ENCODE peak calls at places on chromosomes 7 and 10, in four cellular contexts. G, C, M and L are unnamed samples. For H3K4me1, the result is how much of the 10 kb centered on the place peaks cover.

GRCh38 chr10:90394306-90394705 is 463.5 kb downstream of the HTR7 start:
- DNase-seq in M (no peak), C (peak), G (no peak), L (peak)

GRCh38 chr7:28067171-28067570 is 113.4 kb downstream of the JAZF1 start:
- DNase-seq in C (no peak), M (no peak), G (no peak), L (no peak)

GRCh38 chr10:73991846-73992245 is 6.1 kb upstream of the VCL start:
- DNase-seq in C (no peak), G (no peak), M (no peak), L (no peak)

GRCh38 chr7:117784315-117784714 is 88.9 kb downstream of the CTTNBP2 start:
- DNase-seq in G (no peak), M (no peak), C (no peak), L (no peak)

GRCh38 chr10:68829494-68829893 is 2.2 kb downstream of the STOX1 start:
- DNase-seq in M (no peak), G (no peak), C (no peak), L (no peak)

GRCh38 chr7:122416316-122416925 is 111.9 kb upstream of the FEZF1 start:
- DNase-seq in C (no peak), M (no peak), G (no peak), L (no peak)

GRCh38 chr7:28102778-28103177 is 77.8 kb downstream of the JAZF1 start:
- DNase-seq in C (peak), G (peak), M (no peak), L (no peak)

GRCh38 chr7:98241674-98242241 is 10.3 kb downstream of the TECPR1 start:
- DNase-seq in G (no peak), C (no peak), M (no peak), L (no peak)

GRCh38 chr10:21290499-21291160 is 234.9 kb downstream of the SKIDA1 start:
- DNase-seq in C (no peak), G (no peak), M (no peak), L (no peak)

GRCh38 chr7:111076205-111076604 is 14.7 kb upstream of the LRRN3 start:
- DNase-seq in C (no peak), M (no peak), G (peak), L (no peak)

GRCh38 chr7:100781255-100781654 is 46.1 kb downstream of the EPHB4 start:
- DNase-seq in M (no peak), C (no peak), G (no peak), L (no peak)

GRCh38 chr10:109701583-109702215 is 221.6 kb downstream of the XPNPEP1 start:
- DNase-seq in M (no peak), C (no peak), G (no peak), L (no peak)

GRCh38 chr7:42922017-42922753 is 9.8 kb downstream of the PSMA2 start:
- DNase-seq in M (no peak), G (no peak), C (no peak), L (no peak)

GRCh38 chr10:21080246-21080645 is 183.1 kb upstream of the NEBL start:
- DNase-seq in C (no peak), G (no peak), M (no peak), L (no peak)

GRCh38 chr7:148397555-148397954 is 193.0 kb upstream of the C7orf33 start:
- DNase-seq in C (no peak), M (no peak), G (no peak), L (no peak)

GRCh38 chr7:115350764-115351163 is 428.9 kb downstream of the MDFIC start:
- DNase-seq in G (peak), C (no peak), M (no peak), L (no peak)

GRCh38 chr7:142632291-142633134 is 116.8 kb upstream of the PRSS1 start:
- DNase-seq in G (peak), M (peak), C (peak), L (peak)

GRCh38 chr10:128125416-128125943 is 743 bp downstream of the MKI67 start:
- DNase-seq in G (no peak), M (no peak), C (peak), L (no peak)

GRCh38 chr7:28688651-28689050 is 269.5 kb downstream of the TRIL start:
- DNase-seq in G (peak), M (no peak), C (no peak), L (no peak)

GRCh38 chr7:108308913-108309312 is 147.3 kb downstream of the NRCAM start:
- DNase-seq in G (no peak), M (no peak), C (peak), L (no peak)

GRCh38 chr10:59036311-59037017 is 140.0 kb upstream of the PHYHIPL start:
- DNase-seq in C (no peak), G (no peak), M (no peak), L (no peak)

GRCh38 chr7:87600130-87601124 is at the start of gene ABCB1:
- DNase-seq in G (peak), M (peak), C (peak), L (peak)

GRCh38 chr10:128078136-128078969 is 47.9 kb downstream of the MKI67 start:
- DNase-seq in M (peak), G (peak), C (peak), L (peak)

GRCh38 chr7:43439631-43440401 is 143.1 kb upstream of the STK17A start:
- DNase-seq in G (peak), C (peak), M (peak), L (peak)

GRCh38 chr10:90162464-90162863 is 461.1 kb downstream of the KIF20B start:
- DNase-seq in C (no peak), M (no peak), G (peak), L (no peak)

GRCh38 chr7:88020953-88021650 is 87.1 kb downstream of the ADAM22 start:
- DNase-seq in G (no peak), M (no peak), C (no peak), L (no peak)

GRCh38 chr10:12381536-12382156 is 32.3 kb downstream of the CAMK1D start:
- DNase-seq in G (no peak), C (no peak), M (no peak), L (no peak)

GRCh38 chr7:128833939-128834310 is 3.7 kb downstream of the FLNC start:
- DNase-seq in C (peak), M (no peak), G (no peak), L (no peak)

GRCh38 chr7:100890640-100891521 is 1.4 kb upstream of the UFSP1 start:
- DNase-seq in C (no peak), G (no peak), M (no peak), L (peak)

GRCh38 chr7:144777005-144777814 is 58.6 kb downstream of the TPK1 start:
- DNase-seq in C (no peak), M (no peak), G (no peak), L (no peak)

GRCh38 chr7:14851610-14852009 is 50.9 kb downstream of the DGKB start:
- DNase-seq in G (peak), M (no peak), C (no peak), L (no peak)

GRCh38 chr7:959271-959670 is 4.8 kb upstream of the ADAP1 start:
- DNase-seq in C (no peak), M (no peak), G (no peak), L (peak)

GRCh38 chr10:4839353-4839752 is 13.3 kb downstream of the AKR1E2 start:
- DNase-seq in G (no peak), C (no peak), M (no peak), L (no peak)

GRCh38 chr10:4838743-4839142 is 12.7 kb downstream of the AKR1E2 start:
- DNase-seq in M (no peak), C (no peak), G (no peak), L (no peak)

GRCh38 chr10:4837551-4837950 is 11.5 kb downstream of the AKR1E2 start:
- DNase-seq in M (no peak), G (no peak), C (no peak), L (no peak)

GRCh38 chr10:4843525-4844180 is 17.6 kb downstream of the AKR1E2 start:
- DNase-seq in C (no peak), M (no peak), G (no peak), L (no peak)

GRCh38 chr10:4840151-4840550 is 14.1 kb downstream of the AKR1E2 start:
- DNase-seq in M (no peak), C (no peak), G (no peak), L (no peak)
- H4K5ac ChIP-seq in M (no peak), C (no peak), G (no peak), L (no peak)

GRCh38 chr7:153835712-153836265 is 216.4 kb upstream of the DPP6 start:
- DNase-seq in C (no peak), G (no peak), M (no peak), L (no peak)
- H3K4me1 ChIP-seq in C (under half), G (under half), M (under half), L (under half)

GRCh38 chr7:132569884-132570614 is 6.2 kb downstream of the PLXNA4 start:
- DNase-seq in C (no peak), G (no peak), M (no peak), L (no peak)
- H4K5ac ChIP-seq in C (no peak), G (no peak), M (no peak), L (no peak)

DNA sequence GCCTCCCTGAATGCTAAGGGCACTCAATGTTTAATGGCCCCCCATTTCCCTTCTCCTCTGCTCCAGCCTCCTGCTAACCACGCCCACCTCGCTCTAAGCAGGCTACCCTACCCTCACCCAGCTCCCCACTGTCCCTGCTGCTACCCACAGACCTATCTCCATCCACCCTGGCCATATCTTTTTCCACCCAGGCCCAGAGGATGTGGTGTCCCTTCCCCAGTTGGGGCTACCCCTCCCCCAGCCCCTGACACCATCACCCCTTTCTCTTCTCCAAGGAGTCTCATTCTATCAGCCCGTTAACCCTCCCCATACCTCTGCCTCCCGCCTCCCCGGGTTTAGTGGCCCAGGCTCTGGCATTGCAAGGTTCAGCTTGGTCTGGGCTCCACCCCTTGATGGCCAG is 28.9 kb upstream of the PPIF start:
- DNase-seq in G (no peak), M (no peak), C (no peak), L (no peak)
- H3K4me1 ChIP-seq in G (under half), M (under half), C (under half), L (under half)

GRCh38 chr10:44619521-44619920 is 234.6 kb upstream of the CXCL12 start:
- DNase-seq in M (no peak), G (no peak), C (no peak), L (no peak)

GRCh38 chr10:44618910-44619309 is 234.0 kb upstream of the CXCL12 start:
- DNase-seq in M (no peak), G (no peak), C (no peak), L (no peak)

DNA sequence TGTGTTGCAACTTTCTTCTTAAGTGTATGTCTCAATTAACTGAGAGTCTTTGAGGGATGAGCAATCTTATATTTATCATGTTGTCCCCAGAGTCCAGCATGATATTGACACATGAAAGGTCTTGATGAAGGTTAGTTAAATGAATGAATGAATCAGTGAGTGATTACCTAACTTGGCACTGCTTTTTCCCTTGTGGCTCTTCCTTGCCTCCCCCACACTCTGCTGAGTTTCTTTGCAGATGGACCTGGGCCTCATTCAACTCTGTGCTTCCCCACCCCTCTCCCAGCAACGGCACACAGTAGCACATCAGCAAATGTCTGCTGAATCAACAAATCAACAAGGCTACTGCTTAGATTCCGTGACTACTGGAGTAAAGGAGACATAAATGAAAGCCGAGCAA is 235.1 kb upstream of the CXCL12 start:
- DNase-seq in M (no peak), G (no peak), C (no peak), L (no peak)
- H4K5ac ChIP-seq in M (no peak), G (no peak), C (no peak), L (no peak)